ENCODE peak calls at places on chromosomes 12 and 14, in four cellular contexts. F, G, U and Q are unnamed samples.

GRCh38 chr14:90520326-90520725 is 123.5 kb downstream of the CALM1 start:
- DNase-seq in U (no peak), G (no peak), F (no peak), Q (no peak)

GRCh38 chr14:22791302-22791701 is 23.9 kb downstream of the SLC7A7 start:
- DNase-seq in U (no peak), G (peak; percentile 73), F (peak; percentile 64), Q (no peak)

GRCh38 chr14:78227466-78228077 is 57.4 kb downstream of the NRXN3 start:
- DNase-seq in F (no peak), U (no peak), G (no peak), Q (no peak)

GRCh38 chr14:36454599-36455240 is 65.3 kb downstream of the NKX2-1 start:
- DNase-seq in F (no peak), U (no peak), G (peak; percentile 45), Q (no peak)

GRCh38 chr12:62291888-62292760 is 31.9 kb downstream of the USP15 start:
- DNase-seq in G (no peak), F (no peak), U (no peak), Q (peak; percentile 31)

GRCh38 chr14:63245893-63246292 is 41.6 kb downstream of the RHOJ start:
- DNase-seq in G (peak; percentile 40), F (peak; percentile 30), U (no peak), Q (no peak)

GRCh38 chr14:81170104-81170828 is 50.5 kb downstream of the GTF2A1 start:
- DNase-seq in F (peak; percentile 88), U (peak; percentile 88), G (peak; percentile 95), Q (peak; percentile 92)

GRCh38 chr12:81963651-81964050 is 204.5 kb upstream of the PPFIA2 start:
- DNase-seq in U (no peak), G (no peak), F (no peak), Q (no peak)

GRCh38 chr14:52111583-52111982 is 42.7 kb upstream of the NID2 start:
- DNase-seq in G (no peak), F (peak; percentile 79), U (no peak), Q (no peak)

GRCh38 chr14:77006127-77006526 is 22.4 kb downstream of the IRF2BPL start:
- DNase-seq in U (no peak), F (no peak), G (peak; percentile 3), Q (no peak)

GRCh38 chr14:39175445-39176262 is 600 bp downstream of the PNN start:
- DNase-seq in F (no peak), U (no peak), G (peak; percentile 58), Q (peak; percentile 42)

GRCh38 chr14:70744631-70745030 is 64.7 kb downstream of the MAP3K9 start:
- DNase-seq in F (no peak), U (no peak), G (no peak), Q (peak; percentile 6)

GRCh38 chr12:18224745-18225144 is 36.6 kb upstream of the PIK3C2G start:
- DNase-seq in F (peak; percentile 76), U (no peak), G (peak; percentile 48), Q (peak; percentile 58)

GRCh38 chr14:30655124-30655523 is 33.0 kb downstream of the SCFD1 start:
- DNase-seq in G (no peak), F (no peak), U (no peak), Q (no peak)

GRCh38 chr12:94078138-94078723 is 70.1 kb upstream of the PLXNC1 start:
- DNase-seq in F (no peak), U (no peak), G (no peak), Q (no peak)

GRCh38 chr14:50736932-50737419 is 68.9 kb upstream of the SAV1 start:
- DNase-seq in G (no peak), F (no peak), U (no peak), Q (no peak)

GRCh38 chr12:120474092-120474960 is 4.8 kb upstream of the SRSF9 start:
- DNase-seq in U (no peak), G (peak; percentile 56), F (peak; percentile 46), Q (peak; percentile 23)

GRCh38 chr12:95429172-95429510 is 44.8 kb upstream of the METAP2 start:
- DNase-seq in F (no peak), G (peak; percentile 11), U (no peak), Q (no peak)

GRCh38 chr12:131375261-131375971 is 335.5 kb upstream of the SFSWAP start:
- DNase-seq in F (no peak), U (no peak), G (no peak), Q (no peak)

GRCh38 chr12:117042171-117042809 is 56.9 kb downstream of the TESC start:
- DNase-seq in F (peak; percentile 35), G (peak; percentile 80), U (no peak), Q (peak; percentile 51)

GRCh38 chr14:35921745-35922144 is 95.6 kb downstream of the BRMS1L start:
- DNase-seq in U (no peak), F (no peak), G (no peak), Q (no peak)

GRCh38 chr14:72054929-72055328 is 122.7 kb downstream of the RGS6 start:
- DNase-seq in F (no peak), G (no peak), U (no peak), Q (no peak)

GRCh38 chr12:50070314-50071060 is 13.1 kb downstream of the ASIC1 start:
- DNase-seq in U (peak; percentile 48), F (peak; percentile 93), G (peak; percentile 90), Q (peak; percentile 86)

GRCh38 chr14:29310757-29311156 is 544.2 kb downstream of the FOXG1 start:
- DNase-seq in F (peak; percentile 78), G (no peak), U (no peak), Q (no peak)

GRCh38 chr14:88196925-88197324 is 126.1 kb downstream of the KCNK10 start:
- DNase-seq in F (no peak), U (no peak), G (no peak), Q (no peak)

GRCh38 chr12:58310828-58311273 is 369.5 kb downstream of the ATP23 start:
- DNase-seq in U (no peak), F (peak; percentile 99), G (peak; percentile 75), Q (no peak)

GRCh38 chr12:65490193-65490592 is 211.7 kb downstream of the MSRB3 start:
- DNase-seq in U (no peak), F (peak; percentile 33), G (no peak), Q (no peak)

GRCh38 chr14:54722791-54723432 is 156.0 kb downstream of the SAMD4A start:
- DNase-seq in U (no peak), F (peak; percentile 45), G (peak; percentile 34), Q (peak; percentile 12)

GRCh38 chr14:92677087-92677668 is 71.2 kb downstream of the LGMN start:
- DNase-seq in G (no peak), U (peak; percentile 20), F (no peak), Q (no peak)

GRCh38 chr14:38409081-38409705 is 153.3 kb upstream of the CLEC14A start:
- DNase-seq in F (peak; percentile 25), U (no peak), G (no peak), Q (no peak)

GRCh38 chr14:103126088-103126872 is 3.0 kb downstream of the TNFAIP2 start:
- DNase-seq in G (no peak), U (no peak), F (no peak), Q (no peak)
- H3K4me3 ChIP-seq in G (no peak overlapping the region), U (no peak overlapping the region), F (peak overlapping the region; percentile 50), Q (peak overlapping the region; percentile 24)

GRCh38 chr14:64702493-64703392 is 1.5 kb upstream of the PLEKHG3 start:
- DNase-seq in U (peak; percentile 21), G (peak; percentile 84), F (no peak), Q (peak; percentile 72)
- H3K4me3 ChIP-seq in U (peak overlapping the region; percentile 56), G (no peak overlapping the region), F (no peak overlapping the region), Q (no peak overlapping the region)

DNA sequence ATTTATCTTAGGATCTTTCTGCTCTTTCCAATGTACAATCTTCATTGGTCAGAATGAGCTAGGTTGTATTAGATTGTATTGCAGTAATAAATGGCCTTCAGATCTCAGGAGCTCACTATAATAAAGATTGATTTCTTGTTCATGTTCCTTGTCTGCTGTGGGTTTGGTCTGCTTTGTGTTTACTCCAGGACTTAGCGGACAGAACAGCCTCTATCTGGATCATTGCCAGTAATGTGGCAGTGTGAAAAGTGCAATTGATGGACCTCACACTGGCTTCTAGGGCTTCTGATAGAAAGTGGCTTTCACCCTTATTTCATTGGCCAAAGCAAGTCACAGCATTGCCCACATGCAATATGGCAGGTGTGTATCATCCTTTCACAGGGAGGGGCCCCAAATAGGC is 81.2 kb downstream of the BTG1 start:
- DNase-seq in F (no peak), G (no peak), U (no peak), Q (peak; percentile 38)
- H3K4me3 ChIP-seq in F (no peak overlapping the region), G (no peak overlapping the region), U (no peak overlapping the region), Q (no peak overlapping the region)

DNA sequence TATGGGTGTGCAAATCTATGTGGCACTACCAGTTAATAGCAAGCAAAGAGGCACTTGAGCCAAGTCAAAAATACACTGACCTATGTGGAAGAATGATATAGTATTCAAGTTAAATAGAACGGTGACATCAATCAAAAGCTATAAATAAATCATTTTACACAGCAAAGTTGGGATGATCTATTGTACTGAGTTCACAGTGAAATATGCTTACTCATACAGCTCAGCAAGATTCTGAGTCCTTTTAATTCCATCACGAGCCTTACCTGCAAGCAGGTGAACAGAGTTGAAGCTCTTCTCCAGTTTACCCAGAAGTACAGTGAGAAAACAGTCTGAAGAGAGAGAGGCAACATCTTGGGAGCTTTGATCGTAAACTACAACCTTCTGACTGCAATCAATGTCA is 43.1 kb downstream of the DUSP16 start:
- DNase-seq in U (no peak), G (no peak), F (no peak), Q (peak; percentile 48)
- H3K4me3 ChIP-seq in U (no peak overlapping the region), G (no peak overlapping the region), F (no peak overlapping the region), Q (no peak overlapping the region)

GRCh38 chr12:11730299-11731041 is 81.0 kb downstream of the ETV6 start:
- DNase-seq in F (no peak), U (no peak), G (peak; percentile 72), Q (peak; percentile 92)
- H3K4me3 ChIP-seq in F (no peak overlapping the region), U (no peak overlapping the region), G (no peak overlapping the region), Q (no peak overlapping the region)

DNA sequence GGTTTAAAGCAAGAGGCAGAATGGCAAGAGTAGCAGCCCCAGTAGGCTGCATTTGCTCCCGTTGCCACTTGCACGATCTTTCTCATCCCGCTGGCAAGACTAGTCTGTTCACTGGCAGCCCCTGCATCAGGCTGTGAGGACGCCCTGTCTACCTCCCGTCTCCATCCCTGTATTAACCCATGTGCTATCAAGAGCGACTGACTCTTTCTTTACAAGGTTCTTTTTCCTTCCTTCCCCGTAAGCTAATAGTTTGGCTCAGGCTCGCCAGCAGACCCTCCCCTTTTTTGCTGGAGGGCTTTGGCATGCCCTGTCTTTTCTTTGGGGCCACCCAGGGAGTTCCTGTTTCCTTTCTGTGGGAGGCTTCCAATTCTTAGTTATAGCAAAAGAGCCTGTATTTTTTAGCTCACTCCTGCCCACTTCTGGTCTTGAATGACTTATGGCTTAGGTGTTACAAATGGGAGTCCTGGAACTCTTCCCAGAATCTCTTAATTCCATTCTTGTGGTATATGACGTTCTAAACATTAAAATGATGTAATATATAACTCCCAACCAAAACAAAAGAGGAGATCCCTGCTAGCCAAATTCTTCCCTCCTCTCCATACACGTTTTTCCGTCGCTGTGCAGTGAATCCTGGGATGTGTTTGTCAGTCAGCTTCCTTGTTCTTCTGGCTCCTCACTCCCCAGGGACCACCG is 149.0 kb downstream of the PRKCH start:
- DNase-seq in G (peak; percentile 80), F (peak; percentile 97), U (no peak), Q (no peak)
- H3K4me3 ChIP-seq in G (no peak overlapping the region), F (no peak overlapping the region), U (no peak overlapping the region), Q (no peak overlapping the region)